ENCODE peak calls at places on chromosomes 5 and 9, in eight cellular contexts. Y is CD8-positive, alpha-beta memory T cell; H is H9; R is thoracic aorta; Z is A549; I is H1; M is tibial nerve; W is CD4-positive, CD25-positive, alpha-beta regulatory T cell. P is an unnamed sample.

GRCh38 chr5:177071671-177072385 is 14.9 kb upstream of the FGFR4 start:
- DNase-seq in Y (peak; percentile 31), H (peak; percentile 69), R (peak; percentile 27), Z (peak; percentile 82), I (peak; percentile 88), M (peak; percentile 34), W (peak; percentile 59), P (peak; percentile 74)

GRCh38 chr9:129860653-129861446 is 25.6 kb downstream of the USP20 start:
- DNase-seq in Y (no peak), H (no peak), R (no peak), Z (no peak), I (no peak), M (no peak), W (no peak), P (no peak)

GRCh38 chr5:21594566-21594965 is 1258.6 kb downstream of the CDH12 start:
- DNase-seq in Y (no peak), H (no peak), R (no peak), Z (no peak), I (no peak), M (no peak), W (no peak), P (no peak)

GRCh38 chr5:169873642-169874041 is 106.7 kb downstream of the INSYN2B start:
- DNase-seq in Y (no peak), H (no peak), R (no peak), Z (no peak), I (no peak), M (no peak), W (no peak), P (no peak)

GRCh38 chr5:150497274-150497988 is 10.5 kb upstream of the NDST1 start:
- DNase-seq in Y (no peak), H (no peak), R (peak; percentile 74), Z (peak; percentile 88), I (no peak), M (peak; percentile 67), W (no peak), P (no peak)

GRCh38 chr5:144247131-144247530 is 76.5 kb downstream of the KCTD16 start:
- DNase-seq in Y (no peak), H (no peak), R (no peak), Z (no peak), I (no peak), M (no peak), W (no peak), P (no peak)

GRCh38 chr9:26689041-26689440 is 203.6 kb downstream of the CAAP1 start:
- DNase-seq in Y (no peak), H (no peak), R (no peak), Z (no peak), I (no peak), M (no peak), W (no peak), P (no peak)

GRCh38 chr9:114995681-114996221 is 65.4 kb upstream of the TNFSF8 start:
- DNase-seq in Y (no peak), H (no peak), R (no peak), Z (no peak), I (no peak), M (no peak), W (no peak), P (no peak)

GRCh38 chr5:176888016-176888864 is 10.9 kb downstream of the HK3 start:
- DNase-seq in Y (no peak), H (peak; percentile 22), R (no peak), Z (no peak), I (no peak), M (no peak), W (no peak), P (no peak)

GRCh38 chr5:64869419-64869818 is 100.7 kb downstream of the CWC27 start:
- DNase-seq in Y (no peak), H (no peak), R (no peak), Z (peak; percentile 2), I (no peak), M (no peak), W (no peak), P (no peak)

GRCh38 chr5:149128023-149128875 is 13.0 kb upstream of the ABLIM3 start:
- DNase-seq in Y (no peak), H (peak; percentile 54), R (no peak), Z (peak; percentile 30), I (peak; percentile 66), M (no peak), W (no peak), P (peak; percentile 34)

GRCh38 chr9:122931851-122932199 is 513 bp upstream of the ZBTB26 start:
- DNase-seq in Y (no peak), H (no peak), R (no peak), Z (no peak), I (no peak), M (no peak), W (no peak), P (no peak)

GRCh38 chr5:73637565-73637964 is 11.6 kb downstream of the ARHGEF28 start:
- DNase-seq in Y (no peak), H (no peak), R (no peak), Z (no peak), I (no peak), M (no peak), W (no peak), P (no peak)

GRCh38 chr5:151771259-151772028 is at the start of gene G3BP1:
- DNase-seq in Y (peak; percentile 98), H (peak; percentile 100), R (peak; percentile 100), Z (peak; percentile 100), I (peak; percentile 98), M (peak; percentile 100), W (peak; percentile 100), P (peak; percentile 100)

GRCh38 chr9:9791621-9792020 is 821.2 kb downstream of the PTPRD start:
- DNase-seq in Y (no peak), H (no peak), R (no peak), Z (peak; percentile 11), I (no peak), M (no peak), W (no peak), P (no peak)

GRCh38 chr5:124402144-124402581 is 344.3 kb downstream of the ZNF608 start:
- DNase-seq in Y (no peak), H (no peak), R (peak; percentile 6), Z (peak; percentile 26), I (no peak), M (no peak), W (no peak), P (no peak)

GRCh38 chr9:12718482-12719026 is 25.4 kb downstream of the TYRP1 start:
- DNase-seq in Y (no peak), H (peak; percentile 72), R (no peak), Z (no peak), I (peak; percentile 60), M (no peak), W (no peak), P (no peak)

GRCh38 chr5:170522211-170523128 is 18.6 kb downstream of the KCNIP1 start:
- DNase-seq in Y (no peak), H (no peak), R (no peak), Z (peak; percentile 13), I (no peak), M (no peak), W (no peak), P (no peak)

GRCh38 chr9:129497064-129497836 is 123.7 kb downstream of the C9orf50 start:
- DNase-seq in Y (no peak), H (peak; percentile 85), R (no peak), Z (no peak), I (no peak), M (no peak), W (no peak), P (no peak)

GRCh38 chr5:143436871-143437270 is 33.4 kb upstream of the NR3C1 start:
- DNase-seq in Y (no peak), H (no peak), R (no peak), Z (no peak), I (no peak), M (no peak), W (no peak), P (no peak)

GRCh38 chr9:136343121-136343883 is 16.0 kb downstream of the GPSM1 start:
- DNase-seq in Y (no peak), H (peak; percentile 68), R (no peak), Z (no peak), I (no peak), M (no peak), W (no peak), P (no peak)

GRCh38 chr5:74519161-74519571 is 121.4 kb downstream of the ENC1 start:
- DNase-seq in Y (no peak), H (no peak), R (no peak), Z (peak; percentile 11), I (no peak), M (no peak), W (no peak), P (no peak)

GRCh38 chr5:151676719-151677118 is 10.0 kb downstream of the SPARC start:
- DNase-seq in Y (no peak), H (no peak), R (no peak), Z (no peak), I (no peak), M (no peak), W (no peak), P (no peak)

DNA sequence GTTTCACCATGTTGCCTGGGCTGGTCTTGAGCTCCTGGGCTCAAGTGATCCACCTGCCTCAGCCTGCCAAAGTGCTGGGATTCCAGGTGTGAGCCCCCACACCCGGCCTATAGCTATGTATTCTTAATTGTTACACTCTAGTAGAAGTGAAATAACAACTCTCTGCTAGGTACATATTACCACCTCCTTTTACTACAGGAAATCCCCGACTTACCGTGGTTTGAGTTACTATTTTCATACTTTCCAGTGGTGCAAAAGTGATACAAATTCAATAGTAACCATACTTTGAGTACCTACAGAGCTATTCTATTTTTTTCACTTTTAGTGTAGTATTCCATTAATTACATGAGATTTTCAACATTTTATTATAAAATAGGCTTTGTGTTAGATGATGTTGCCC is 719 bp downstream of the ARL14EPL start:
- DNase-seq in Y (no peak), H (no peak), R (no peak), Z (no peak), I (no peak), M (no peak), W (no peak), P (no peak)
- H3K27ac ChIP-seq in Y (no peak overlapping the region), H (no peak overlapping the region), R (no peak overlapping the region), Z (no peak overlapping the region), I (no peak overlapping the region), M (no peak overlapping the region), W (no peak overlapping the region), P (no peak overlapping the region)

GRCh38 chr9:13956107-13956506 is 357.8 kb downstream of the NFIB start:
- DNase-seq in Y (no peak), H (no peak), R (no peak), Z (no peak), I (no peak), M (no peak), W (no peak), P (no peak)
- H3K27ac ChIP-seq in Y (no peak overlapping the region), H (no peak overlapping the region), R (no peak overlapping the region), Z (no peak overlapping the region), I (no peak overlapping the region), M (no peak overlapping the region), W (no peak overlapping the region), P (no peak overlapping the region)

DNA sequence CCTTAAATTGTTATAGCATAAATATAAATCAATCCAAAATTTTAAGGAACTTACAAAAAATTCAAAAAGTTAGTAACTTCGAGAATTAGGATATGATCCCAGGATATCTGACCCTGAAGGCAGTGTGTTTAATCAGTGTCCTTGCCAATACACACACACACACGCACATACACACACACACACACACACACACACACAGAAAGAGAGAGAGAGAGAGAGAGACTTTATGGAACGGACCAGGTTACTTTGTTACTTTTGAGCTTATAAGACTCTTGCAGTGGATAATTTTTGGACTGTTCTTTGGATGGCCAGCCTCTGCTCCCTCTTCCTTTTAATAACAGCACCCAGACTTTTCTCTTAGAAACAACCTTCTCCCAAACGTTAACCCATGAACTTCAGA is 322.9 kb downstream of the NFIB start:
- DNase-seq in Y (no peak), H (no peak), R (no peak), Z (no peak), I (no peak), M (no peak), W (no peak), P (no peak)
- H3K27ac ChIP-seq in Y (no peak overlapping the region), H (no peak overlapping the region), R (no peak overlapping the region), Z (no peak overlapping the region), I (no peak overlapping the region), M (no peak overlapping the region), W (no peak overlapping the region), P (no peak overlapping the region)

GRCh38 chr9:132293145-132293721 is 61.6 kb downstream of the SETX start:
- DNase-seq in Y (no peak), H (no peak), R (no peak), Z (no peak), I (no peak), M (no peak), W (peak; percentile 15), P (peak; percentile 13)
- H3K27ac ChIP-seq in Y (no peak overlapping the region), H (no peak overlapping the region), R (no peak overlapping the region), Z (no peak overlapping the region), I (no peak overlapping the region), M (no peak overlapping the region), W (no peak overlapping the region), P (peak overlapping the region; percentile 40)